ENCODE peak calls at places on chromosomes 5 and 9, in four cellular contexts. J is PC-3, O is PC-9, V is MM.1S. Z is an unnamed sample. For H3K79me2, the result is how much of the 10 kb centered on the place peaks cover.

GRCh38 chr5:34022131-34022705 is 14.4 kb upstream of the AMACR start:
- DNase-seq in J (peak), O (no peak), V (peak), Z (no peak)

GRCh38 chr9:32701321-32702022 is 66.0 kb upstream of the TAF1L start:
- DNase-seq in J (peak), O (peak), V (no peak), Z (no peak)

GRCh38 chr9:114662081-114662989 is 4.7 kb upstream of the TEX53 start:
- DNase-seq in J (peak), O (no peak), V (peak), Z (peak)

GRCh38 chr9:121645003-121645402 is 6.4 kb upstream of the DAB2IP start:
- DNase-seq in J (no peak), O (no peak), V (no peak), Z (peak)

GRCh38 chr5:151237685-151238084 is 13.8 kb upstream of the CCDC69 start:
- DNase-seq in J (no peak), O (no peak), V (no peak), Z (no peak)

GRCh38 chr5:74722271-74722670 is 37.2 kb downstream of the HEXB start:
- DNase-seq in J (no peak), O (no peak), V (no peak), Z (no peak)

GRCh38 chr5:143051244-143052058 is 281.3 kb downstream of the ARHGAP26 start:
- DNase-seq in J (peak), O (peak), V (no peak), Z (no peak)

GRCh38 chr5:55991768-55992486 is 2.8 kb downstream of the IL6ST start:
- DNase-seq in J (no peak), O (no peak), V (peak), Z (no peak)

GRCh38 chr5:128216860-128217531 is 133.4 kb downstream of the SLC12A2 start:
- DNase-seq in J (peak), O (no peak), V (no peak), Z (no peak)

GRCh38 chr5:37847978-37848425 is 8.2 kb upstream of the GDNF start:
- DNase-seq in J (peak), O (no peak), V (peak), Z (no peak)

GRCh38 chr9:121735065-121735791 is 83.8 kb downstream of the DAB2IP start:
- DNase-seq in J (peak), O (peak), V (no peak), Z (peak)

GRCh38 chr5:126837907-126838539 is 61.1 kb downstream of the LMNB1 start:
- DNase-seq in J (no peak), O (no peak), V (no peak), Z (no peak)

GRCh38 chr5:79976759-79977515 is 14.1 kb downstream of the MTX3 start:
- DNase-seq in J (no peak), O (no peak), V (no peak), Z (no peak)

GRCh38 chr5:119322312-119322947 is 33.4 kb upstream of the TNFAIP8 start:
- DNase-seq in J (no peak), O (no peak), V (peak), Z (no peak)

GRCh38 chr5:84430863-84431663 is 46.4 kb upstream of the EDIL3 start:
- DNase-seq in J (no peak), O (peak), V (no peak), Z (no peak)

GRCh38 chr5:95709967-95710650 is 21.0 kb upstream of the RHOBTB3 start:
- DNase-seq in J (peak), O (peak), V (no peak), Z (no peak)

GRCh38 chr5:14510156-14510734 is 71.3 kb upstream of the OTULINL start:
- DNase-seq in J (no peak), O (no peak), V (no peak), Z (peak)

DNA sequence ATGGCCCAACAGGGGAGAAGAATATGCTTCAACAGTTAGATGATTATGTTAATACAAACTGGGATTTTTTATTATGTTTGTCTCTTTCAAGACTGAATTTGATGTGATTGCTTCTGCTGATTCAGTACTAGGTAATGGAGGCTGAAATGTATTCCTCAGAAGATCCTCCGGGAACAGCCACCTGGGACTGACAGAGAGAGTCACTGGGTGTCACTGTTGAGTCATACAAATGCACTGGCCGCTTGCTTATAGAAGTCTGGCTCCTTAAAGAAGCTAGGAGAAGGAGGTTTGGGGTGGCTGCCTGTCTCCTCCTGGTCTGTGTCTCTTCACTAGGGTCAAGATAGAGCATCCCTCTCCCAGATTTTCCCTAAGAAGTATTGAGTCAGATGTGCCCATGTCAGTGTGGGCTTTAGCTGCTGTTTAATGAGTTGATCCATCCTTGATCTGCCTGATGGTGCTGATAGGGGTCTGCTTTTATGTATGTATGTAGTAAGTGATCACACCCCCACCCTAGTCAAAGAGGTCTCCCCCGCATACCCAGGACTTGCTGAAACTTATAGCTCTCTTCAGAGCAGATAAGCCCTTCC is 773.4 kb downstream of the BRINP1 start:
- DNase-seq in J (peak), O (no peak), V (no peak), Z (peak)
- H3K79me2 ChIP-seq in J (under half), O (under half), V (under half), Z (under half)

DNA sequence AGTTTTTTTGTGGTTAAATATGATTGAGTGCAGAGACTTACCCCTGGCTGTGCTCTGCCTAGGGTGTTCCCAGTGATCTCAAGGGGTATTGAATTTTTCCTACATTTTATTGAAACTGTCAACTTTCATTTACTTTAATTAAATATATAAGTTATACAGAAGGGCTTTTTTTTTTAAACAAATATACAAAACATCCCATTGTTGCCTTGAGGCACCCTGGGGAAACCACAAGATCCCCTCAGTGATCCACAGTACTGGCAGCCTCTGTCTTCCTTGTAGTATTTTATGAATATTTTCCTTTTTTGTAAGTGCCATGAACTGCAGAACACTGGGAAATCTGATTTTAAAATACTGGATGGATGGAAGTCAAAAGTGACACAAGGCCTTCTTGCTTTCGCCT is 123.7 kb downstream of the TLE1 start:
- DNase-seq in J (no peak), O (no peak), V (no peak), Z (no peak)
- H3K79me2 ChIP-seq in J (under half), O (under half), V (under half), Z (under half)

GRCh38 chr9:70298245-70298771 is 39.5 kb downstream of the SMC5 start:
- DNase-seq in J (peak), O (no peak), V (no peak), Z (no peak)

GRCh38 chr9:70293214-70293613 is 34.4 kb downstream of the SMC5 start:
- DNase-seq in J (no peak), O (no peak), V (no peak), Z (no peak)

GRCh38 chr9:70292253-70292652 is 33.5 kb downstream of the SMC5 start:
- DNase-seq in J (no peak), O (no peak), V (no peak), Z (no peak)

GRCh38 chr9:70291446-70291845 is 32.7 kb downstream of the SMC5 start:
- DNase-seq in J (peak), O (no peak), V (no peak), Z (no peak)

GRCh38 chr9:70297141-70297540 is 38.4 kb downstream of the SMC5 start:
- DNase-seq in J (no peak), O (no peak), V (no peak), Z (no peak)
- H3K79me2 ChIP-seq in J (under half), O (under half), V (under half), Z (under half)

GRCh38 chr5:64775288-64775687 is 6.6 kb downstream of the CWC27 start:
- DNase-seq in J (no peak), O (no peak), V (no peak), Z (no peak)
- H3K79me2 ChIP-seq in J (under half), O (under half), V (under half), Z (under half)

GRCh38 chr9:110081395-110081794 is 126.6 kb downstream of the C9orf152 start:
- DNase-seq in J (no peak), O (no peak), V (peak), Z (no peak)

GRCh38 chr9:110083866-110084265 is 124.1 kb downstream of the C9orf152 start:
- DNase-seq in J (no peak), O (no peak), V (no peak), Z (no peak)

GRCh38 chr9:110089681-110090370 is 118.1 kb downstream of the C9orf152 start:
- DNase-seq in J (peak), O (peak), V (no peak), Z (no peak)

GRCh38 chr9:110088099-110088498 is 119.9 kb downstream of the C9orf152 start:
- DNase-seq in J (peak), O (no peak), V (no peak), Z (peak)

DNA sequence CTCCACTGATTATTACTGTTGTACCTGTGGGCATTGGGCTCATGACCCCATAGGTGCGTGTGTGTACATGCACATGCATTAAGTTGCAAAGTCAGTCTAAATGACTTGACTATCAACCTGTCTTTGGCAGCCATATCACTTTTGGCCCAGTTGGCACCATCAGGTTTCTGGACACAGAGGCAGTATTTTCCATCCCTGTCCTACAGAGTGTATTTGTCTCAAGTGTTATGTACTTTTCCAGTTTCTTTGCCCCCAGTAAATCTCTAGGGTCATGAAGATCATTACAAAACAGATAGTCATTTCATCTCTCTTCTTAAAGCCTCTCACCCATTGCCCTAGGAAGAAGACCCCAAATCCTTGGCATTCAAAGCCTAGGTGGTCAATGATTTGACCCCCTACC is 121.4 kb downstream of the C9orf152 start:
- DNase-seq in J (no peak), O (no peak), V (no peak), Z (no peak)
- H3K79me2 ChIP-seq in J (half or more), O (half or more), V (half or more), Z (half or more)

GRCh38 chr5:72885824-72886223 is 69.4 kb downstream of the TNPO1 start:
- DNase-seq in J (no peak), O (no peak), V (no peak), Z (no peak)
- H3K79me2 ChIP-seq in J (under half), O (under half), V (under half), Z (under half)

GRCh38 chr9:98181746-98182068 is 10.7 kb downstream of the CORO2A start:
- DNase-seq in J (no peak), O (no peak), V (no peak), Z (no peak)

GRCh38 chr9:98182069-98182820 is 10.2 kb downstream of the CORO2A start:
- DNase-seq in J (no peak), O (no peak), V (no peak), Z (no peak)

GRCh38 chr9:98184326-98184725 is 8.1 kb downstream of the CORO2A start:
- DNase-seq in J (no peak), O (no peak), V (no peak), Z (no peak)

GRCh38 chr9:98180996-98181395 is 11.4 kb downstream of the CORO2A start:
- DNase-seq in J (no peak), O (no peak), V (no peak), Z (no peak)

DNA sequence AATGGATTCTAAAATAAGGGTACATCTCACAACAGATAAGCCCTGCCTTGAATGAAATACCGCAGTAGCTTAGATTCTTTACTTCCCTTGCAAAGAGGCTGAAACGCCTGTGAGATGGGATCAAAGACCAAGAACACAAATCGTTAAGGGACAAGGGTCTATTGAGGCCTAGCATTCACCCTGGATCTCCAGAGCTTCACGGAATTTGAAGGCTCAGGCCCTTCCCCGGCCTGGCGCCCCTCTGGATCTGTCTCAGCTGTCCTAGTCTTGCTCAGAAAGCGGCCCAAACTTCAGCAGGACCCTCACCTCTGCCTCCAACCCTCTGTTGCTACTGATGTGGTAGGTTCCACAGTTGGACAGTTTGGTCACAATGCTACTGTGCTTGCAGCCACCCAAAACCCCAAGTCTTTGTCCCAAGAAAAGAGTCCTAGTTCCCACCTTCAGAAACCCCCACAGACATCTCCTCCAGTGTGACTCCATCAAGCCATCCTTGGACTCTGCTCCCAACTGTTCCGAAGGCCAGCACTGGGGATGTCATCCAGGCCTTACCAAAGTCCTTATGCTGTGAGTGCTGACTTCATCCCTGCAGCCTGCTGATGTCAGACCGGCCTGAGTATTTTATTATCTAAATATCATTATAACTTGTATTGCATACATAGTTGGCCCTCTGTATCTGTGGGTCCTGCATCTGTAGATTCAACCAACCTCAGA is 9.4 kb downstream of the CORO2A start:
- DNase-seq in J (no peak), O (peak), V (no peak), Z (no peak)
- H3K79me2 ChIP-seq in J (under half), O (under half), V (under half), Z (under half)

GRCh38 chr5:68243251-68243650 is 27.7 kb downstream of the PIK3R1 start:
- DNase-seq in J (no peak), O (no peak), V (no peak), Z (no peak)
- H3K79me2 ChIP-seq in J (under half), O (under half), V (under half), Z (under half)

GRCh38 chr9:135908334-135909204 is 1.2 kb upstream of the CAMSAP1 start:
- DNase-seq in J (peak), O (no peak), V (no peak), Z (no peak)
- H3K79me2 ChIP-seq in J (half or more), O (under half), V (under half), Z (under half)